ENCODE peak calls at places on chromosomes 3 and 15, in four cellular contexts. One of them, this sample, is unnamed.

GRCh38 chr15:50183112-50183794 is 1.3 kb downstream of the SLC27A2 start:
- DNase-seq in breast epithelium: no peak
- DNase-seq in HCT116: no peak
- DNase-seq in upper lobe of left lung: no peak
- DNase-seq in this sample: no peak

GRCh38 chr15:89680282-89680873 is 1.2 kb upstream of the PLIN1 start:
- DNase-seq in breast epithelium: peak; percentile 77
- DNase-seq in HCT116: no peak
- DNase-seq in upper lobe of left lung: peak; percentile 79
- DNase-seq in this sample: no peak

GRCh38 chr3:189267981-189268613 is 96.3 kb downstream of the TPRG1 start:
- DNase-seq in breast epithelium: no peak
- DNase-seq in HCT116: peak; percentile 36
- DNase-seq in upper lobe of left lung: no peak
- DNase-seq in this sample: no peak

GRCh38 chr15:94522125-94522524 is 290.8 kb downstream of the MCTP2 start:
- DNase-seq in breast epithelium: no peak
- DNase-seq in HCT116: no peak
- DNase-seq in upper lobe of left lung: no peak
- DNase-seq in this sample: no peak

GRCh38 chr3:173397161-173398110 is at the start of gene NLGN1:
- DNase-seq in breast epithelium: peak; percentile 33
- DNase-seq in HCT116: no peak
- DNase-seq in upper lobe of left lung: peak; percentile 53
- DNase-seq in this sample: no peak

GRCh38 chr3:49004352-49005297 is 2.6 kb upstream of the WDR6 start:
- DNase-seq in breast epithelium: no peak
- DNase-seq in HCT116: no peak
- DNase-seq in upper lobe of left lung: no peak
- DNase-seq in this sample: no peak

GRCh38 chr3:101665851-101666250 is 11.1 kb downstream of the ZBTB11 start:
- DNase-seq in breast epithelium: no peak
- DNase-seq in HCT116: no peak
- DNase-seq in upper lobe of left lung: no peak
- DNase-seq in this sample: no peak

GRCh38 chr15:44489464-44489863 is 47.5 kb upstream of the EIF3J start:
- DNase-seq in breast epithelium: no peak
- DNase-seq in HCT116: peak; percentile 33
- DNase-seq in upper lobe of left lung: no peak
- DNase-seq in this sample: no peak

GRCh38 chr3:24185738-24186384 is 240.8 kb downstream of the NR1D2 start:
- DNase-seq in breast epithelium: no peak
- DNase-seq in HCT116: peak; percentile 69
- DNase-seq in upper lobe of left lung: no peak
- DNase-seq in this sample: no peak

GRCh38 chr3:14791343-14791945 is 27.3 kb upstream of the FGD5 start:
- DNase-seq in breast epithelium: no peak
- DNase-seq in HCT116: peak; percentile 37
- DNase-seq in upper lobe of left lung: peak; percentile 60
- DNase-seq in this sample: peak; percentile 53

GRCh38 chr15:29880341-29880740 is 58.1 kb upstream of the TJP1 start:
- DNase-seq in breast epithelium: no peak
- DNase-seq in HCT116: no peak
- DNase-seq in upper lobe of left lung: no peak
- DNase-seq in this sample: no peak

GRCh38 chr3:178060406-178060805 is 475.8 kb upstream of the KCNMB2 start:
- DNase-seq in breast epithelium: no peak
- DNase-seq in HCT116: no peak
- DNase-seq in upper lobe of left lung: no peak
- DNase-seq in this sample: no peak

GRCh38 chr3:152290374-152290773 is 21.6 kb downstream of the MBNL1 start:
- DNase-seq in breast epithelium: no peak
- DNase-seq in HCT116: no peak
- DNase-seq in upper lobe of left lung: no peak
- DNase-seq in this sample: no peak

GRCh38 chr3:152291649-152292066 is 22.9 kb downstream of the MBNL1 start:
- DNase-seq in breast epithelium: no peak
- DNase-seq in HCT116: no peak
- DNase-seq in upper lobe of left lung: no peak
- DNase-seq in this sample: no peak

GRCh38 chr3:152289708-152290107 is 21.0 kb downstream of the MBNL1 start:
- DNase-seq in breast epithelium: no peak
- DNase-seq in HCT116: no peak
- DNase-seq in upper lobe of left lung: no peak
- DNase-seq in this sample: no peak

GRCh38 chr3:152292367-152292766 is 23.6 kb downstream of the MBNL1 start:
- DNase-seq in breast epithelium: no peak
- DNase-seq in HCT116: no peak
- DNase-seq in upper lobe of left lung: no peak
- DNase-seq in this sample: no peak

DNA sequence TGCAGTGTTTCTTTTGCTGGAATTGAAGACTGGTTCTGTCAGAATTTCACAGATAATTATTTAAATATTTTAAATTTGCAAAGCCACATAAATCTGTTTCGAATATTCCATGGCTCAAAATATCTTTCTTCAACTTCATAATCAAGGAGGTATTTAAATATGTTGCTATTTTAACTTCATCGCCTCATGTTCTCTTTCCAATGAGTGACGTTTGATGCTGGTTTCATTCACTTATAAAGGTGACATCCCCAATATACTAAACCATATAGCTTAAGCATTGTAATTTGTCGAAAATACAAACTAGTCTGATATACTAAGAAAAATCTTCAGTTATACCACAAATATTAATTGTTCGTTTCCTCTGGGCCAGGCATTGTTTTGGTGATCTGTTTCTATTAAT is 22.5 kb downstream of the MBNL1 start:
- DNase-seq in breast epithelium: no peak
- DNase-seq in HCT116: no peak
- DNase-seq in upper lobe of left lung: no peak
- DNase-seq in this sample: no peak
- H3K4me3 ChIP-seq in breast epithelium: no peak overlapping the region
- H3K4me3 ChIP-seq in HCT116: no peak overlapping the region
- H3K4me3 ChIP-seq in upper lobe of left lung: no peak overlapping the region
- H3K4me3 ChIP-seq in this sample: no peak overlapping the region

GRCh38 chr3:125668804-125669203 is 73.5 kb upstream of the OSBPL11 start:
- DNase-seq in breast epithelium: no peak
- DNase-seq in HCT116: no peak
- DNase-seq in upper lobe of left lung: no peak
- DNase-seq in this sample: no peak

GRCh38 chr3:125670352-125670751 is 75.1 kb upstream of the OSBPL11 start:
- DNase-seq in breast epithelium: no peak
- DNase-seq in HCT116: no peak
- DNase-seq in upper lobe of left lung: no peak
- DNase-seq in this sample: no peak

GRCh38 chr3:125671461-125672243 is 76.4 kb upstream of the OSBPL11 start:
- DNase-seq in breast epithelium: no peak
- DNase-seq in HCT116: no peak
- DNase-seq in upper lobe of left lung: no peak
- DNase-seq in this sample: no peak

DNA sequence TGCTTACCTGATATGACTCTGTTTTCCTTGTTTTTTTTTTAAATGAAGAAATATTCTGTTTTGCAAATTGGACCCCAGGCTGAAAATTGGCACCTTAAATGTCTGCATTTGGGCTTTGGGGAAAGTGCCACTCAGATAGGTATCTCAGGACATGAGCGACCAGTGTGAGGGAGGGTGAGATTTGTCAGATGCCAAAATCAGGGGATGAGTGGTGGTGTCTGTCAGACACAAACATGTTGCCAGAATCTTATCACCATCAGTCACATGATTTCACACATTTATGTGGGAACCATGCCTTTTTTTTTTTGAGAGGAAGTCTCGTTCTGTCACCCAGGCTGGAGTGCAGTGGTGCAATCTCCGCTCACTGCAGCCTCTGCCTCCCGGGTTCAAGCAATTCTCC is 75.6 kb upstream of the OSBPL11 start:
- DNase-seq in breast epithelium: no peak
- DNase-seq in HCT116: no peak
- DNase-seq in upper lobe of left lung: no peak
- DNase-seq in this sample: no peak
- TF ChIP-seq POLR2AphosphoS5 in breast epithelium: no peak
- TF ChIP-seq POLR2AphosphoS5 in HCT116: no peak
- TF ChIP-seq POLR2AphosphoS5 in upper lobe of left lung: no peak
- TF ChIP-seq POLR2AphosphoS5 in this sample: no peak

GRCh38 chr15:22949074-22949547 is 31.1 kb downstream of the CYFIP1 start:
- DNase-seq in breast epithelium: peak; percentile 71
- DNase-seq in HCT116: no peak
- DNase-seq in upper lobe of left lung: no peak
- DNase-seq in this sample: no peak
- H3K4me3 ChIP-seq in breast epithelium: peak overlapping the region; percentile 59
- H3K4me3 ChIP-seq in HCT116: no peak overlapping the region
- H3K4me3 ChIP-seq in upper lobe of left lung: no peak overlapping the region
- H3K4me3 ChIP-seq in this sample: no peak overlapping the region

DNA sequence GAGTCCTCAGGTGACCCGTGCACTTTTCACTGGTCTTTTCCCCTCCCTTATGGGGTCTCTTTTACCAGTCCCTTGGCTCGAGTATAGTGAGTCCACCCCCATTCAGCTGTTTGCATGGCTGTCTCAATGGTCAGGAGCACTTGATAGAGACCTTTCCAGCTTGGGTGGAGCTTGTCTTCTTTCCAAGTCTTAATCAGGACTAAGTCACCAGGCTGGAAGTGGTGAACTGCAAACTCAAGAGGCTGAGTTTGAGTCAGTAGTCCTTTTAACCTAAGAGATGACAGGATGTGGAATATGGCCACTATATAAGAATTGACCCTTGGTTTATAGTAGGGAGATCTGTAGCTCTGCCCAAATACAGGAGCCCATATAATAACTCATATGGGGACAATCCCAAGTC is 279.7 kb downstream of the PYDC2 start:
- DNase-seq in breast epithelium: no peak
- DNase-seq in HCT116: no peak
- DNase-seq in upper lobe of left lung: peak; percentile 21
- DNase-seq in this sample: no peak
- TF ChIP-seq POLR2AphosphoS5 in breast epithelium: no peak
- TF ChIP-seq POLR2AphosphoS5 in HCT116: no peak
- TF ChIP-seq POLR2AphosphoS5 in upper lobe of left lung: no peak
- TF ChIP-seq POLR2AphosphoS5 in this sample: no peak

GRCh38 chr3:158456114-158456513 is 114.9 kb upstream of the MLF1 start:
- DNase-seq in breast epithelium: no peak
- DNase-seq in HCT116: no peak
- DNase-seq in upper lobe of left lung: no peak
- DNase-seq in this sample: no peak
- H3K4me3 ChIP-seq in breast epithelium: no peak overlapping the region
- H3K4me3 ChIP-seq in HCT116: no peak overlapping the region
- H3K4me3 ChIP-seq in upper lobe of left lung: no peak overlapping the region
- H3K4me3 ChIP-seq in this sample: no peak overlapping the region